ENCODE peak calls at places on chromosomes 6 and 20, in four cellular contexts. N, Y, M and T are unnamed samples.
A peak's percentile ranks its signal among the peaks of the same experiment; 100 is the strongest.

GRCh38 chr6:6886160-6886885 is 221.4 kb upstream of the RREB1 start:
- DNase-seq in N (no peak), M (no peak), Y (peak; percentile 54), T (no peak)

GRCh38 chr20:50346372-50347347 is 156.0 kb downstream of the CEBPB start:
- DNase-seq in M (peak; percentile 84), Y (peak; percentile 88), N (peak; percentile 94), T (no peak)

GRCh38 chr6:37109714-37110454 is 60.1 kb upstream of the PIM1 start:
- DNase-seq in M (no peak), Y (no peak), N (no peak), T (no peak)

GRCh38 chr6:36929607-36930006 is 24.9 kb upstream of the PI16 start:
- DNase-seq in Y (no peak), M (no peak), N (peak; percentile 79), T (no peak)

GRCh38 chr20:44089987-44090674 is 96.9 kb downstream of the JPH2 start:
- DNase-seq in N (peak; percentile 74), M (no peak), Y (no peak), T (peak; percentile 81)

GRCh38 chr6:8057793-8058192 is 6.4 kb downstream of the BLOC1S5 start:
- DNase-seq in N (no peak), Y (no peak), M (no peak), T (no peak)

GRCh38 chr6:142187209-142187608 is 40.1 kb downstream of the VTA1 start:
- DNase-seq in N (peak; percentile 87), M (no peak), Y (no peak), T (no peak)

GRCh38 chr6:13666194-13667105 is 45.2 kb downstream of the RANBP9 start:
- DNase-seq in Y (no peak), N (no peak), M (no peak), T (no peak)

GRCh38 chr20:38175221-38176030 is 10.4 kb upstream of the TGM2 start:
- DNase-seq in N (no peak), Y (no peak), M (no peak), T (no peak)

GRCh38 chr20:41643504-41643938 is 25.3 kb upstream of the CHD6 start:
- DNase-seq in N (no peak), Y (peak; percentile 60), M (peak; percentile 21), T (no peak)

GRCh38 chr20:45993197-45993951 is 15.3 kb upstream of the MMP9 start:
- DNase-seq in N (no peak), M (no peak), Y (no peak), T (peak; percentile 54)

GRCh38 chr6:31114540-31114876 is at the start of gene PSORS1C1:
- DNase-seq in N (peak; percentile 93), M (peak; percentile 91), Y (peak; percentile 89), T (no peak)

GRCh38 chr20:13333036-13333435 is 112.0 kb downstream of the ISM1 start:
- DNase-seq in M (no peak), N (no peak), Y (no peak), T (no peak)

GRCh38 chr6:148364056-148364844 is 21.6 kb downstream of the SASH1 start:
- DNase-seq in Y (no peak), N (peak; percentile 56), M (no peak), T (no peak)

GRCh38 chr20:23446505-23446904 is 6.2 kb downstream of the CST11 start:
- DNase-seq in Y (no peak), N (peak; percentile 28), M (peak; percentile 37), T (peak; percentile 59)

GRCh38 chr6:131861356-131861755 is 53.5 kb downstream of the ENPP1 start:
- DNase-seq in M (no peak), Y (no peak), N (peak; percentile 48), T (no peak)

GRCh38 chr6:71034578-71034977 is 77.7 kb upstream of the B3GAT2 start:
- DNase-seq in N (no peak), M (no peak), Y (no peak), T (no peak)

GRCh38 chr20:1282966-1283365 is 16.9 kb downstream of the SNPH start:
- DNase-seq in N (no peak), M (no peak), Y (no peak), T (no peak)

GRCh38 chr6:157150076-157150475 is 173.2 kb downstream of the TMEM242 start:
- DNase-seq in M (no peak), N (peak; percentile 93), Y (no peak), T (no peak)

GRCh38 chr6:41634657-41635056 is 3.6 kb upstream of the MDFI start:
- DNase-seq in Y (no peak), N (no peak), M (no peak), T (no peak)

GRCh38 chr6:96394727-96395126 is 126.9 kb upstream of the UFL1 start:
- DNase-seq in N (no peak), M (no peak), Y (no peak), T (peak; percentile 20)

GRCh38 chr6:20404641-20405032 is 3.0 kb downstream of the E2F3 start:
- DNase-seq in N (peak; percentile 74), M (no peak), Y (no peak), T (peak; percentile 88)

DNA sequence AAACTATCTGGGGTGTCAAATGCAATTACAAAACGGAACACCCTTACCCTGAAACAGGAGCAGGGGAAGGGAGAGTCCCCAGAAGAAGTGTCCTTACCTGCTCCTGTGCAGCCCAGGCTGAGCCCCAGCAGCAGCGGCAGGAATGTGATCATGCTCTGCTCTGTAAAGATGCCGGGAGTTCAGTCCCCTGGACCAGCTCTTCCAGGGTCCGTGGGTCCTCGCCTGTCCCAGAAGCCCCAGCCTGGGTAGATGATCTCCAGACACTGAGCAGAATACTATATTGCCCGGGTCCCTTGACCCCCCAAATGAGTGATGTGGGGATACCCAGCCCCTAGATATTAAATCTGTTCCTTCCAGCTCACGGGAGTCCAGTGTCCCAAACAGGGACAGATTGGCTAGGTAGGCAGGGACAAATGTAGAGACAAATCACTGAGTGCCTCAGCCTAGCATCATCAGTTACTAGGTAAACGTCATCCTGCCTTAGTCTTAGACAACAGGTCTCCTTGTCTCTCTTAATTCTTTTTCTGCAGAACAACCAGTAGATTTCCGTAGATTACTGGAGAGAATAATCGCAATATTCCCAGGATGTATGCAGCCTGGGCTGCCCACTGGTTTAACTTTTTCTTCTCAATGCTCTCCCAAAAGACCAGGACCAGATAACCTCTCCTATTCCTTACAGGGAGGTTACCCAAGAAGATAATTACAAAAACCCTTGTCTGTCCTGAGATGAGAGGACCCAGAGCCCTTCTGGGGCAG is at the start of gene HLA-DMB:
- DNase-seq in M (no peak), N (peak; percentile 64), Y (peak; percentile 58), T (peak; percentile 93)
- H3K4me3 ChIP-seq in M (peak within 1 kb of the TSS; percentile 14), N (no peak within 1 kb of the TSS), Y (peak within 1 kb of the TSS; percentile 36), T (peak within 1 kb of the TSS; percentile 96)

DNA sequence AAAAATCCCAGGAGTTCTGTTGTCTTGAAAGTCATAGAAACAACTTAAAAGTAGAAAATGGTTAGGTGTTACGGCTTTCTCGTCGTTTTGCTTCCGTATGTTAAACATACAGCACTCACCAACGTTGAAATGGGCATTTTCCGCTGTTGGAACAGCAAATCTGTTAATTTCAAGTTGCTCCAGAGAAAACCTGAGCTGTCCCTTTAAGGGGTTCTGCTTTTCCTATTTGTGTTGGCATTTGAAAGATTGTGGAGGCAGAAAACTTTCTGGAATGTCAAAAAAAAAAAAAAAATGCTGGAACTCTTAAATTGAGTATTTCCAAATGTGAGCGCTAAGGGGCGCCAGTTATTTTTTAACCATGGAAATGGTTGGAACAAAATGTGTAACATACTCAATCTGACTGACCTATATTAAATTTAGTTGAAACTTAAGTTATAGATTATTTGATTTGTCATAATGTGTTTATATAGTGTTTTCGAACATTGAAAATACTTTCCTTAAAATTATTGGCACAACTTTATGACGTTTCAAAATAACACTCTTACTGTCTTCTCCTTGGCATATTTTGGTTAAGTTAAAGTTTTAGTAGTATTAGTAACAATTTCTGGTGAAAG is 2.2 kb downstream of the QKI start:
- DNase-seq in M (no peak), Y (no peak), N (peak; percentile 91), T (peak; percentile 57)
- TF ChIP-seq CTCF in M (peak; percentile 57), Y (peak; percentile 50), N (peak; percentile 47), T (peak; percentile 44)

DNA sequence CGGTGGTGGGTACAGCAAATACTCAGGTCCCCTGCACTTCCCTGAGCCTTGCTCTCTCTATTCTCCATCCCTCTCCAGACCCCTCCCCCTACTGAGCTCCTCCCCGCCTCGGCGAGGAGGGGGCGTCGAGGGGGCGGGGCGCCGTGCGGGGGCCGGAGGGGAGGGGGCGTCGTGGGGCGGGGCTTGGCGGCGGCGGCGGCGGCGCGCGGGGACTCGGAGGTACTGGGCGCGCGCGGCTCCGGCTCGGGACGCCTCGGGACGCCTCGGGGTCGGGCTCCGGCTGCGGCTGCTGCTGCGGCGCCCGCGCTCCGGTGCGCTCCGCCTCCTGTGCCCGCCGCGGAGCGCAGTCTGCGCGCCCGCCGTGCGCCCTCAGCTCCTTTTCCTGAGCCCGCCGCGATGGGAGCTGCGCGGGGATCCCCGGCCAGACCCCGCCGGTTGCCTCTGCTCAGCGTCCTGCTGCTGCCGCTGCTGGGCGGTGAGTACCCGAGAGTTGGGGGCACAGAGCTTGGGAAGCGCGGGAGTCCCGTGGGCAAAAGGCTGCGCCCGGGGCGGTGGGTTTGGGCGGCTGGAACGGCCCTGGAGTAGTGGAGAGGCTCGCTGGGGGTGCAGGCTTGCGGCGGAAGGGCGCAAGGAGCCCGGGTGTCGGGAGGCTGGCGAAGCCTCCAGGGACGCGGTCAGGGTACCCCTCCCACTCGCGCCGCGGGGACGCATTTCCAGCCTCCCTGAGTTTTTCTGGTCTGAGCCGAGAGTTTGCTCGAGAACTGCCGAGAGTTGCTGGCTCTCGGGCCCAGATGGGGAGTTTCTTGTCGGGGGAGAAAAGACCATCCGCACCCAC is at the start of gene PTK7:
- DNase-seq in M (peak; percentile 79), Y (peak; percentile 65), N (peak; percentile 71), T (no peak)
- H3K4me3 ChIP-seq in M (peak within 1 kb of the TSS; percentile 69), Y (peak within 1 kb of the TSS; percentile 85), N (peak within 1 kb of the TSS; percentile 82), T (peak within 1 kb of the TSS; percentile 46)

GRCh38 chr6:44630125-44631028 is 242.9 kb downstream of the CDC5L start:
- DNase-seq in N (peak; percentile 67), Y (no peak), M (no peak), T (peak; percentile 53)
- TF ChIP-seq CTCF in N (peak; percentile 68), Y (peak; percentile 27), M (no peak), T (peak; percentile 35)

GRCh38 chr6:51511081-51511480 is 576.3 kb downstream of the PKHD1 start:
- DNase-seq in N (no peak), M (no peak), Y (no peak), T (no peak)

GRCh38 chr6:51509597-51509996 is 577.8 kb downstream of the PKHD1 start:
- DNase-seq in M (no peak), N (no peak), Y (no peak), T (no peak)

GRCh38 chr6:51515052-51515402 is 572.4 kb downstream of the PKHD1 start:
- DNase-seq in Y (no peak), M (no peak), N (no peak), T (no peak)

GRCh38 chr6:51514396-51515051 is 572.9 kb downstream of the PKHD1 start:
- DNase-seq in N (no peak), Y (no peak), M (no peak), T (no peak)

DNA sequence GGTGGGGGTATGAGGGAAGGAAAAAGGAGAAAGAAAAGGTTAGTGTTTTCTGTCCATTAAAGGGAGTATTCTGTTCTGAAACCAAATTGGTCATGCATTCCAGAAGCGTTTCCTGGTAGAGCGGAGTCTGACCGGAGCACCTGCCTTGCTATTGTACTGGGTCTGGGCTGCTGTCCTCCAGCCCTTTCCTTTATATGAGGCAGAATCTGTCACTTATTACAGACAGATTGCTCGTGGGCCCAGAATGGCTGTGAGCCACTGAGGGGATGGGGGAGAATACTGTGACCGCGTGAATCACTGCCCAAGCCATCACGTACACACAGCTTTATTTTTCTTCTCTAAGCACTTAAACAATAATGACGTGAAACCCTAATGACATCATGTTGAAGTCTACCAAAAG is 573.5 kb downstream of the PKHD1 start:
- DNase-seq in Y (no peak), M (no peak), N (no peak), T (no peak)
- H3K4me3 ChIP-seq in Y (no peak overlapping the region), M (no peak overlapping the region), N (no peak overlapping the region), T (no peak overlapping the region)